ENCODE peak calls at places on chromosome 11, in six cellular contexts. O is PC-9, J is Calu3, N is fibroblast of pulmonary artery, Z is neural crest cell, U is mesothelial cell of epicardium. Y is an unnamed sample.

GRCh38 chr11:74493816-74494630 is 499 bp upstream of the LIPT2 start:
- DNase-seq in Z (no peak), O (peak; percentile 92), U (no peak), J (peak; percentile 29), N (no peak), Y (no peak)

GRCh38 chr11:65206441-65206841 is 24.7 kb downstream of the CAPN1 start:
- DNase-seq in O (no peak), N (no peak), Z (no peak), U (no peak), J (no peak), Y (no peak)

GRCh38 chr11:131666617-131667016 is 296.2 kb downstream of the NTM start:
- DNase-seq in Z (no peak), J (no peak), U (no peak), O (no peak), N (no peak), Y (no peak)

GRCh38 chr11:85923455-85923854 is 68.3 kb downstream of the CCDC83 start:
- DNase-seq in U (no peak), Z (no peak), J (no peak), N (no peak), O (no peak), Y (no peak)

GRCh38 chr11:1343391-1344055 is 34.1 kb upstream of the TOLLIP start:
- DNase-seq in U (no peak), N (no peak), Z (no peak), O (no peak), J (no peak), Y (no peak)

GRCh38 chr11:44652901-44653644 is 73.7 kb upstream of the TSPAN18 start:
- DNase-seq in Z (no peak), U (no peak), N (no peak), J (no peak), O (no peak), Y (no peak)

GRCh38 chr11:19953342-19953741 is 206.9 kb downstream of the DBX1 start:
- DNase-seq in N (peak; percentile 58), U (no peak), J (no peak), O (no peak), Z (no peak), Y (no peak)

GRCh38 chr11:11510939-11511338 is 110.9 kb downstream of the GALNT18 start:
- DNase-seq in O (no peak), N (no peak), Z (no peak), U (no peak), J (no peak), Y (no peak)

GRCh38 chr11:61728940-61729219 is 23.6 kb upstream of the MYRF start:
- DNase-seq in J (peak; percentile 28), O (peak; percentile 95), N (peak; percentile 24), U (no peak), Z (no peak), Y (no peak)

GRCh38 chr11:128896356-128896755 is 5.2 kb downstream of the KCNJ5 start:
- DNase-seq in Z (no peak), U (no peak), J (no peak), O (no peak), N (no peak), Y (no peak)

GRCh38 chr11:132082566-132082965 is 712.2 kb downstream of the NTM start:
- DNase-seq in J (no peak), Z (no peak), O (no peak), N (no peak), U (no peak), Y (no peak)

GRCh38 chr11:128367573-128367972 is 219.8 kb downstream of the ETS1 start:
- DNase-seq in O (no peak), J (no peak), Z (no peak), N (no peak), U (no peak), Y (no peak)

GRCh38 chr11:110529043-110529442 is 99.3 kb downstream of the FDX1 start:
- DNase-seq in N (peak; percentile 42), Z (no peak), J (peak; percentile 7), U (no peak), O (peak; percentile 32), Y (no peak)

GRCh38 chr11:24575392-24575791 is 78.5 kb downstream of the LUZP2 start:
- DNase-seq in J (no peak), N (peak; percentile 83), O (peak; percentile 36), U (no peak), Z (no peak), Y (no peak)

GRCh38 chr11:15967166-15967565 is 389.2 kb downstream of the SOX6 start:
- DNase-seq in O (peak; percentile 80), N (peak; percentile 74), U (no peak), J (peak; percentile 79), Z (no peak), Y (no peak)

GRCh38 chr11:83702795-83703194 is 416.6 kb upstream of the CCDC90B start:
- DNase-seq in O (no peak), U (no peak), J (no peak), Z (no peak), N (no peak), Y (no peak)

GRCh38 chr11:134155946-134156865 is 67.6 kb downstream of the NCAPD3 start:
- DNase-seq in N (no peak), O (no peak), U (no peak), Z (no peak), J (no peak), Y (no peak)

GRCh38 chr11:58573451-58574104 is 2.1 kb downstream of the LPXN start:
- DNase-seq in N (peak; percentile 86), Z (no peak), J (peak; percentile 66), O (peak; percentile 89), U (no peak), Y (no peak)

GRCh38 chr11:1928038-1928890 is 8.8 kb downstream of the TNNT3 start:
- DNase-seq in O (no peak), J (no peak), U (peak; percentile 18), Z (no peak), N (no peak), Y (no peak)

GRCh38 chr11:2567026-2567671 is 122.3 kb downstream of the KCNQ1 start:
- DNase-seq in Z (no peak), O (no peak), N (no peak), U (peak; percentile 11), J (no peak), Y (no peak)

GRCh38 chr11:3231851-3232744 is at the start of gene MRGPRE:
- DNase-seq in Z (no peak), U (no peak), N (no peak), J (no peak), O (no peak), Y (no peak)

GRCh38 chr11:72578541-72578940 is 95.7 kb downstream of the PDE2A start:
- DNase-seq in O (no peak), U (no peak), Z (no peak), N (no peak), J (no peak), Y (no peak)

GRCh38 chr11:34464591-34465036 is 25.9 kb downstream of the CAT start:
- DNase-seq in U (no peak), N (no peak), J (no peak), O (no peak), Z (no peak), Y (no peak)

GRCh38 chr11:83574516-83574915 is 288.3 kb upstream of the CCDC90B start:
- DNase-seq in U (no peak), Z (no peak), N (no peak), J (no peak), O (no peak), Y (no peak)

GRCh38 chr11:74437441-74437840 is 29.9 kb downstream of the KCNE3 start:
- DNase-seq in Z (no peak), J (no peak), N (peak; percentile 48), U (no peak), O (no peak), Y (no peak)

GRCh38 chr11:120208777-120209176 is 2.1 kb upstream of the OAF start:
- DNase-seq in Z (no peak), N (peak; percentile 77), U (no peak), J (no peak), O (peak; percentile 89), Y (no peak)

GRCh38 chr11:126457817-126458216 is 102.3 kb downstream of the ST3GAL4 start:
- DNase-seq in N (no peak), U (no peak), J (no peak), O (no peak), Z (no peak), Y (no peak)

GRCh38 chr11:126460417-126461095 is 105.1 kb downstream of the ST3GAL4 start:
- DNase-seq in J (no peak), N (no peak), Z (no peak), U (no peak), O (no peak), Y (no peak)

GRCh38 chr11:126456089-126456488 is 100.6 kb downstream of the ST3GAL4 start:
- DNase-seq in J (no peak), Z (no peak), O (no peak), U (no peak), N (no peak), Y (no peak)

GRCh38 chr11:126459691-126460404 is 104.4 kb downstream of the ST3GAL4 start:
- DNase-seq in J (no peak), O (no peak), Z (no peak), U (no peak), N (peak; percentile 71), Y (no peak)

GRCh38 chr11:126456783-126457542 is 101.5 kb downstream of the ST3GAL4 start:
- DNase-seq in N (no peak), J (no peak), U (no peak), O (no peak), Z (no peak), Y (no peak)
- TF ChIP-seq CTCF in N (no peak), J (no peak), U (no peak), O (no peak), Z (no peak), Y (no peak)

GRCh38 chr11:119155733-119156492 is 7.1 kb downstream of the ABCG4 start:
- DNase-seq in J (peak; percentile 34), U (no peak), N (no peak), Z (no peak), O (no peak), Y (no peak)
- TF ChIP-seq CTCF in J (no peak), U (no peak), N (peak; percentile 4), Z (peak; percentile 26), O (peak; percentile 50), Y (no peak)

DNA sequence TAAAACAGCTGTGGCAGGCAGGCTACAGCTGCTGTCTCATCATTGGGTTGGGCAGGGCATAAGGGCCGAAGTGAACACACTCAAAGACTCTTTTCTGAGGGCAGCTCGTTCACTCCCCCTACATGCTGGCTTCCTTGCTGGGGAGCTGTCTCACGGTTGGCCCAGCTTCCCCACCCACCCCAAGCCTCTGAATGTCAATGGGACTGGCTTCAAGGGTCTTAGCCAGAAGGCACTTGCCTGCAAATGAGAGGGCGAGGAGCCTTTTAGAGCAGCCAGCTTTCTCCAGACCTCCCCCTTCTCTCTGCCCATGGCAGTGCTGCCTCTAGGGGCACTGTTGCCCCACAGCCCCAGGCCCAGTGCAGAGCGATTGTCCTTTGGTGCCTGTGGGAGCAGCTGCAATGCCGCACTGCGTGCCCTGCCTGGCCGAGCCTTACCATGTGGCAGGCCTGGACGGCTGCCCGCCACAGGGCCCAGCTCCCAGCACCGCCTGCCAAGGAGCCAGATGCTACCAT is 94.7 kb upstream of the RASSF10 start:
- DNase-seq in O (no peak), U (no peak), N (peak; percentile 28), J (peak; percentile 36), Z (peak; percentile 69), Y (no peak)
- TF ChIP-seq CTCF in O (peak; percentile 46), U (no peak), N (peak; percentile 60), J (peak; percentile 34), Z (peak; percentile 74), Y (no peak)

DNA sequence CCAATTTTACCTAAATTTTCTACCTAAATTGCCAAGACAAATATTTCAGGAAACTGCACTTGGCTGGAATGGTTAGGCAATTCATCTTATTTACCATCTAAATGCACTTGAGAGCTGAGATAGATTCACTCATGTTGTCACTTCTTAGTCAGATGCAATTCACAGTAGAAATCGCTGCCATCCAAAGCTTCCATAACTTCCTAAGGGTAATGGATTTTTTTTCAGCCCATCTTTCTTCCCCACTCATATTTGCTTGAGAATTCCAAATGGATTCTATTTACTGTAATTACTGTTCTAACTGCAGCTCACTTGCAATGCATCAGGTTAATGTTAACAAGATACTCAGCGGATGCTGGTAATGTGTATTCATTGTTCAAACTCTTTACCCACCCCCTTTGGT is 96.1 kb downstream of the TENM4 start:
- DNase-seq in J (no peak), Z (no peak), N (no peak), U (no peak), O (no peak), Y (no peak)
- TF ChIP-seq CTCF in J (no peak), Z (no peak), N (no peak), U (no peak), O (no peak), Y (no peak)

Y was measured in activated B cell treated with CpG ODN at 0.5 μM for 24 hours.